ENCODE peak calls at places on chromosomes 7 and 10, in six cellular contexts. S, P, F, T, C and G are unnamed samples.

GRCh38 chr7:95772298-95772770 is at the start of gene DYNC1I1:
- DNase-seq in S (peak; percentile 69), P (peak; percentile 94), F (peak; percentile 88), T (no peak), C (no peak), G (peak; percentile 89)

GRCh38 chr7:140143997-140144396 is 32.8 kb downstream of the KDM7A start:
- DNase-seq in S (no peak), P (no peak), F (no peak), T (no peak), C (no peak), G (no peak)

GRCh38 chr10:18229839-18230238 is 89.6 kb downstream of the CACNB2 start:
- DNase-seq in S (no peak), P (no peak), F (no peak), T (no peak), C (no peak), G (no peak)

GRCh38 chr7:24283900-24284698 is at the start of gene NPY:
- DNase-seq in S (peak; percentile 23), P (no peak), F (no peak), T (no peak), C (no peak), G (peak; percentile 32)

GRCh38 chr10:71234970-71235681 is 22.8 kb downstream of the UNC5B start:
- DNase-seq in S (no peak), P (peak; percentile 88), F (no peak), T (no peak), C (no peak), G (peak; percentile 51)

GRCh38 chr10:89861584-89862287 is 160.3 kb downstream of the KIF20B start:
- DNase-seq in S (no peak), P (peak; percentile 44), F (no peak), T (no peak), C (no peak), G (peak; percentile 47)

GRCh38 chr7:1045727-1046063 is 1.3 kb downstream of the GPR146 start:
- DNase-seq in S (no peak), P (no peak), F (no peak), T (no peak), C (no peak), G (no peak)

GRCh38 chr7:100629117-100629711 is 12.1 kb downstream of the TFR2 start:
- DNase-seq in S (peak; percentile 71), P (peak; percentile 76), F (no peak), T (no peak), C (no peak), G (peak; percentile 85)

GRCh38 chr7:42534441-42534840 is 297.4 kb upstream of the GLI3 start:
- DNase-seq in S (no peak), P (no peak), F (no peak), T (no peak), C (no peak), G (no peak)

GRCh38 chr7:44449531-44449930 is 40.9 kb downstream of the NUDCD3 start:
- DNase-seq in S (no peak), P (peak; percentile 35), F (no peak), T (no peak), C (no peak), G (no peak)

GRCh38 chr10:116815641-116816415 is 33.5 kb upstream of the ENO4 start:
- DNase-seq in S (no peak), P (no peak), F (no peak), T (no peak), C (no peak), G (no peak)

GRCh38 chr10:110356628-110357245 is 52.0 kb upstream of the SMNDC1 start:
- DNase-seq in S (no peak), P (no peak), F (no peak), T (peak; percentile 45), C (no peak), G (no peak)